ENCODE peak calls at places on chromosome 6, in ten cellular contexts. I, S, X, O, W, C, Y, T, U and D are unnamed samples. For H3K4me1, the result is how much of the 10 kb centered on the place peaks cover.

GRCh38 chr6:80548496-80548895 is 442.0 kb downstream of the BCKDHB start:
- DNase-seq in X (no peak), W (no peak), Y (no peak), C (peak), U (no peak), O (no peak), T (no peak), I (no peak), S (peak), D (no peak)

GRCh38 chr6:90217621-90218496 is 78.8 kb downstream of the BACH2 start:
- DNase-seq in T (no peak), Y (no peak), O (peak), X (peak), S (no peak), C (no peak), I (peak), W (peak), U (peak), D (no peak)

GRCh38 chr6:33950891-33951889 is 147.4 kb upstream of the MLN start:
- DNase-seq in O (no peak), T (no peak), S (no peak), X (no peak), W (no peak), C (no peak), I (no peak), Y (no peak), U (no peak), D (no peak)

GRCh38 chr6:36216559-36216958 is 20.0 kb downstream of the BRPF3 start:
- DNase-seq in Y (no peak), O (no peak), T (no peak), I (no peak), S (peak), U (no peak), C (peak), W (no peak), X (no peak), D (no peak)

GRCh38 chr6:170423814-170424633 is 117.5 kb downstream of the FAM120B start:
- DNase-seq in Y (no peak), U (no peak), W (peak), C (peak), T (no peak), I (no peak), O (no peak), X (no peak), S (no peak), D (no peak)

GRCh38 chr6:113120214-113120576 is 737.0 kb upstream of the MARCKS start:
- DNase-seq in I (no peak), X (no peak), W (no peak), O (no peak), U (no peak), T (no peak), S (peak), Y (peak), C (peak), D (no peak)

GRCh38 chr6:43968110-43968965 is 158.9 kb downstream of the MRPL14 start:
- DNase-seq in C (no peak), S (no peak), O (no peak), W (no peak), U (no peak), I (no peak), Y (no peak), X (no peak), T (no peak), D (no peak)

GRCh38 chr6:104312851-104313250 is 546.9 kb downstream of the HACE1 start:
- DNase-seq in T (no peak), O (no peak), S (no peak), I (no peak), C (no peak), Y (no peak), W (no peak), U (no peak), X (no peak), D (no peak)

GRCh38 chr6:127879685-127880084 is 21.2 kb downstream of the THEMIS start:
- DNase-seq in T (no peak), W (no peak), C (peak), X (no peak), Y (peak), S (peak), I (peak), U (no peak), O (no peak), D (no peak)

GRCh38 chr6:105424177-105424783 is 21.4 kb upstream of the PREP start:
- DNase-seq in W (peak), I (peak), C (peak), S (peak), T (peak), X (no peak), U (peak), Y (peak), O (peak), D (peak)

GRCh38 chr6:35057449-35058030 is 83.6 kb downstream of the TCP11 start:
- DNase-seq in Y (no peak), O (no peak), X (no peak), W (no peak), T (no peak), I (no peak), U (no peak), C (no peak), S (no peak), D (no peak)

GRCh38 chr6:45724511-45724910 is 291.1 kb downstream of the CLIC5 start:
- DNase-seq in W (no peak), T (no peak), S (peak), Y (no peak), C (peak), I (no peak), X (no peak), U (no peak), O (no peak), D (no peak)

GRCh38 chr6:3749991-3750323 is 1.6 kb downstream of the PXDC1 start:
- DNase-seq in I (peak), S (peak), O (no peak), Y (peak), X (peak), U (peak), T (peak), C (peak), W (peak), D (no peak)

GRCh38 chr6:41877051-41877680 is 18.0 kb downstream of the USP49 start:
- DNase-seq in X (no peak), S (no peak), Y (no peak), W (no peak), U (no peak), I (no peak), O (no peak), C (no peak), T (no peak), D (no peak)

GRCh38 chr6:150915868-150916267 is 50.4 kb downstream of the MTHFD1L start:
- DNase-seq in S (no peak), C (peak), Y (no peak), O (no peak), X (no peak), U (no peak), I (no peak), W (no peak), T (no peak), D (no peak)

GRCh38 chr6:112338310-112338709 is 8.8 kb upstream of the RFPL4B start:
- DNase-seq in X (no peak), U (no peak), O (no peak), T (no peak), Y (no peak), S (no peak), W (no peak), I (no peak), C (peak), D (no peak)

GRCh38 chr6:70312165-70312564 is 9.3 kb upstream of the COL9A1 start:
- DNase-seq in X (no peak), C (peak), W (no peak), Y (peak), O (no peak), U (no peak), I (no peak), S (peak), T (no peak), D (no peak)

GRCh38 chr6:94401311-94401710 is 982.0 kb upstream of the EPHA7 start:
- DNase-seq in T (no peak), S (no peak), C (no peak), U (no peak), O (no peak), W (no peak), Y (no peak), X (no peak), I (no peak), D (no peak)

GRCh38 chr6:329888-330691 is 37.8 kb downstream of the DUSP22 start:
- DNase-seq in T (no peak), S (peak), Y (peak), I (no peak), X (no peak), W (no peak), U (no peak), C (no peak), O (no peak), D (no peak)

GRCh38 chr6:40485300-40485699 is 101.9 kb downstream of the LRFN2 start:
- DNase-seq in S (no peak), I (no peak), Y (no peak), X (no peak), T (no peak), W (no peak), U (no peak), C (no peak), O (no peak), D (no peak)

GRCh38 chr6:83038246-83038645 is 27.4 kb downstream of the UBE3D start:
- DNase-seq in T (no peak), X (no peak), W (no peak), Y (peak), O (no peak), I (no peak), S (no peak), C (peak), U (no peak), D (no peak)

GRCh38 chr6:15329154-15329781 is 83.4 kb downstream of the JARID2 start:
- DNase-seq in O (no peak), W (no peak), U (no peak), Y (peak), C (peak), I (no peak), X (no peak), T (peak), S (peak), D (no peak)

GRCh38 chr6:139744038-139744437 is 369.6 kb upstream of the CITED2 start:
- DNase-seq in U (no peak), O (no peak), Y (no peak), C (no peak), S (no peak), I (no peak), W (no peak), X (no peak), T (no peak), D (no peak)

GRCh38 chr6:138577151-138577915 is 78.0 kb upstream of the NHSL1 start:
- DNase-seq in T (no peak), U (no peak), O (no peak), C (peak), Y (no peak), W (no peak), X (no peak), S (no peak), I (no peak), D (no peak)

GRCh38 chr6:95431637-95432228 is 145.6 kb upstream of the MANEA start:
- DNase-seq in X (peak), W (no peak), T (no peak), I (peak), U (peak), S (peak), C (peak), Y (peak), O (peak), D (no peak)

GRCh38 chr6:10416863-10417641 is 2.2 kb upstream of the TFAP2A start:
- DNase-seq in C (no peak), I (no peak), X (no peak), O (no peak), S (no peak), Y (peak), U (no peak), T (no peak), W (no peak), D (no peak)
- H3K4me1 ChIP-seq in C (under half), I (under half), X (under half), O (under half), S (under half), Y (under half), U (half or more), T (under half), W (under half), D (under half)

GRCh38 chr6:134002821-134003220 is 49.6 kb downstream of the SLC2A12 start:
- DNase-seq in S (peak), X (no peak), Y (no peak), U (no peak), I (no peak), W (no peak), O (no peak), T (no peak), C (peak), D (no peak)

GRCh38 chr6:134004714-134005113 is 47.7 kb downstream of the SLC2A12 start:
- DNase-seq in Y (no peak), U (no peak), O (no peak), X (no peak), S (peak), I (no peak), T (no peak), W (no peak), C (peak), D (no peak)

GRCh38 chr6:134000443-134000842 is 47.4 kb downstream of the TBPL1 start:
- DNase-seq in T (no peak), Y (peak), W (no peak), X (no peak), O (no peak), C (no peak), S (no peak), I (no peak), U (no peak), D (no peak)

GRCh38 chr6:134005824-134006223 is 46.6 kb downstream of the SLC2A12 start:
- DNase-seq in U (no peak), W (no peak), I (no peak), T (no peak), O (no peak), X (no peak), C (no peak), Y (no peak), S (no peak), D (no peak)

DNA sequence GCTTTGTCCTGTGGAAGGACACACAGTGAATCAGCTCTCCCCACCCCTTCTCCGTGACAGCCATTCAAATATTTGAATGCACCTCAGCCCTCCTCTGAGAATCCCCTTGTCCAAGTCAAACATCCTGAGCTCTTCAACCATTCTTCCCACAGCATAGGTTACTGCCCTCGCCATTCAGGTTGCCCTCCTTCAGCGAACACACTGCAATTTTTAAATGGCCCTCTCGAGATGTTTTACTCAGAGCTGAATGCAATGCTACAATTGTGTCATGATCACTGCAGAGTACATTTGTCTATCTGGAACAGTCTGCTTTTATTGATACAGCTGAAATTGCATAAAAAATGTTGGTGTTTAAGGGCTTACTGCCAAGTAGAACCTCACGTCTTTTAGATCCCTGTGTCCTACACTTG is 48.9 kb downstream of the SLC2A12 start:
- DNase-seq in W (no peak), X (no peak), T (no peak), S (peak), O (no peak), U (no peak), Y (no peak), C (peak), I (no peak), D (no peak)
- H3K4me3 ChIP-seq in W (no peak), X (no peak), T (no peak), S (no peak), O (no peak), U (no peak), Y (no peak), C (no peak), I (no peak), D (no peak)

DNA sequence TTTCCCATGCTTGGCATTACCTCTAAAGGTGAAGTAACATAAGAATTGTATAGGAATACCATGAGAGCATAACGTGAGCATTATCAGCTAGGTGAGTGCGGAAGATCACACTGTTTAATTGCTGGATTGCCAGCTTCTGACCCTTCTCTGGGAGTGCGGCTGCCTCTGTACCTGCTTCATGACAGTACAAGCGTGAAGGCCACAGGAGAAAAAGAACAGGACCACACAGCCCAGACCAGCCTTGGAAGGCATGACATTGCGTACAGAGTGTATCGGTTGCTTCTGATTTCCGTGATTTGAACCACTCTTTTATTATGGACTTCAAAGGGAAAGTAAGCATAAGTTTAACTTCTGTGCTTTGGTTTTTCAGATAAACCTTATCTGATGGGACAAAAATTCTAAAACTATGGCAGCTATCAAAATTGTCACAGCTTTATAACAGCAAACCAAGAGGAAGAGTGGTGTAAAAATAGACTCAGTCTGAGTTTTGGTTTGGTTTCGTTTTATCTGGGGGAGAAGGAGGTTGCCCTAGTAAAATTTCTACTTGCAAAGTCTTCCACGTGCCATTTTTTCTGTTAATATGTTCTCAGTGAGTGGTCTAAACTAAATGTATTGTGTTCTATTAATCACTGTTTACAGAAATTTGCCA is 97.4 kb downstream of the RPP40 start:
- DNase-seq in C (no peak), U (no peak), O (no peak), I (no peak), T (no peak), Y (no peak), S (no peak), X (no peak), W (no peak), D (no peak)
- H3K4me1 ChIP-seq in C (under half), U (under half), O (under half), I (under half), T (under half), Y (under half), S (under half), X (under half), W (under half), D (under half)

DNA sequence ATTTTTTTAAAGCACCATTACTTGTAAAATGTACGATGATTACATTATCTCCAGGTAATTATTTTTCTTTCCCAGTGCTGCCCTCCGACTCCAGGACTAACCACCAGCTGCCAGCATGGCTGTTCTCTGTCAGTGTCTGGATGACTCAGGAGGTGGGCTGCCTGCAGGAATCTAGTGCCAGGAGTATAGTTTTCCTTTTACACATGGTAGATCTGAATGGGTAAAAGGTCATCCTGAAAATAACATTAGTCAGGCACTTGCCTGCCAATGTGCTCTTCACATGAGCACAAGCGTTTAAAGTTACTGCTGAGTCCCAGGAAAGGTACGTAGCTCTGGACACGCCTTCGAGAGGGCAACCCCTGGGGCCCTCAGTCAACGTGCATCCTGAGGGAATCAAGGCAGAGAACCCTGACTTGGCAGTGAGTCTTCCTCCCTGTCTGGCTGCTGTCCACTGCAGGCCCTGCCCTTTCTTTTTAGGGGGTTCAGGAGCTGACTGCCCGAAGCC is 2.4 kb downstream of the DYNLT1 start:
- DNase-seq in I (no peak), S (peak), U (no peak), T (peak), Y (no peak), C (peak), X (peak), W (peak), O (no peak), D (no peak)
- H3K4me3 ChIP-seq in I (no peak), S (peak), U (no peak), T (peak), Y (no peak), C (no peak), X (no peak), W (no peak), O (peak), D (peak)

GRCh38 chr6:164130151-164130550 is 715.6 kb downstream of the QKI start:
- DNase-seq in O (no peak), U (no peak), C (no peak), W (no peak), T (peak), X (peak), I (no peak), Y (no peak), S (no peak), D (no peak)
- H3K4me1 ChIP-seq in O (under half), U (under half), C (under half), W (under half), T (under half), X (under half), I (under half), Y (under half), S (under half), D (under half)

DNA sequence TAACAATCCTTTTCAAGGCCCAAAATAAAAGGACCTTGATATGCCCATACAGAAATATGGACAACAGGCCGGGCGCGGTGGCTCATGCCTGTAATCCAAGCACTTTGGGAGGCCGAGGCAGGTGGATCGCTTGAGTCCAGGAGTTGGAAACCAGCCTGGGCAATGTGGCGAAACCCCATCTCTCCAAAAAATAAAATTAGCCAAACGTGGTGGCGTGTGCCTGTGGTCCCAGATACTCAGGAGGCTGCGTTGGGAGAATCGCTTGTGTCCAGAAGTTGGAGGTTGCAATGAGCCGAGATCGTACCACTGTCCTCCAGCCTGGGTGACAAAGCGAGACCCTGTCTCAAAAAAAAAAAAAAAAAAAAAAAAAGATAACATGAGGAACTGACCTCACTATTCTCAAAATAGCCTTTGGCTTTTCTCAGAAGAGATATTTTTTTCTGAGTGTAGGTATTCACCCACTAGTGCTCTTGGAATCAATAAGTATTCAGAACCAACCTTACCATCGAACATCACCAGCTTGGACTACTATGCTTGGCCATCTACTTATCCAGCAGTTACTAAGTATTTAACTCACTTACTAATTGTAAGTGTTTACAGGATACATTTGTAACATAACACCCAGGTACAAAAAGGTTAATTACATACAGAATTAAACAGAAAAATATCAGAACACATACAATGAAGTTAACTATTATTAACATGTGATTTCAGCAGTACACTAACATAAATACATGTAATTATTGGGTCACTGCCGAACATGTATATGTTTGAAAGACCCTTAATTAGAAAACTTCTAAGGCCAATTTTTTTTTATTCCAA is 99.2 kb downstream of the OR2B2 start:
- DNase-seq in U (no peak), X (no peak), W (no peak), C (no peak), O (no peak), T (no peak), Y (peak), S (no peak), I (no peak), D (no peak)
- H3K4me3 ChIP-seq in U (no peak), X (no peak), W (no peak), C (no peak), O (no peak), T (no peak), Y (no peak), S (no peak), I (peak), D (no peak)

DNA sequence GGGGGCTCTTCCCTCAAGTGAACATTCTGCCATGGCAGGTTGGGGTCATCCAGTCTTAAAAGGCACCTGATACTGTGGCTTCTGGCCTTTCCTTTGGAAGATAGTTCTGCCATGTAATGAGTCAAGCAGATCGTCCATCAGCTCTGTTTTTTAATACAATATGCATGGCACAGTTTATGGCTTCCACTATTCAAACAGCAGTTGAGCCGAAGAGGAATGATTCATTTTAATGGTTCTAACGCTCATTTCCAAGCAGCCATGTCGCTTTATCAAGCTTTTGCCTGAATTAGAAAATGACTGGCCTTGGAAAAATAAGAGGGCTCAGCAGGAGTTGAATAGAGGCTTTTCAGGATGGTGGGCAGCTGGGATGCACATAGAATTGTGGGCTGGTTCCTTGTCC is 138.0 kb downstream of the SOBP start:
- DNase-seq in O (no peak), T (no peak), Y (no peak), I (no peak), C (no peak), X (no peak), S (no peak), W (no peak), U (no peak), D (no peak)
- H3K4me1 ChIP-seq in O (under half), T (under half), Y (under half), I (under half), C (under half), X (under half), S (under half), W (under half), U (under half), D (under half)

GRCh38 chr6:10659697-10660348 is 34.6 kb downstream of the C6orf52 start:
- DNase-seq in I (no peak), X (no peak), S (no peak), C (no peak), T (no peak), W (no peak), Y (peak), O (no peak), U (no peak), D (no peak)
- H3K4me3 ChIP-seq in I (no peak), X (no peak), S (peak), C (no peak), T (peak), W (no peak), Y (no peak), O (no peak), U (no peak), D (no peak)